ENCODE peak calls at places on chromosomes 6 and 20, in eight cellular contexts. A is fibroblast of lung, C is RWPE2, M is brain microvascular endothelial cell, H is thoracic aorta, B is BE2C, Y is PC-3, R is sigmoid colon. W is an unnamed sample.

GRCh38 chr20:54067606-54068174 is 2.7 kb downstream of the BCAS1 start:
- DNase-seq in A (peak; percentile 76), C (peak; percentile 95), M (no peak), H (no peak), B (peak; percentile 51), Y (peak; percentile 100), R (no peak), W (no peak)

GRCh38 chr6:134345780-134346179 is 27.9 kb upstream of the SGK1 start:
- DNase-seq in A (no peak), C (no peak), M (no peak), H (no peak), B (no peak), Y (no peak), R (no peak), W (peak; percentile 30)

GRCh38 chr20:5342031-5342430 is 25.3 kb upstream of the PROKR2 start:
- DNase-seq in A (no peak), C (no peak), M (no peak), H (no peak), B (no peak), Y (no peak), R (no peak), W (no peak)

GRCh38 chr20:51338692-51339440 is 203.7 kb downstream of the NFATC2 start:
- DNase-seq in A (peak; percentile 90), C (peak; percentile 62), M (peak; percentile 95), H (no peak), B (no peak), Y (peak; percentile 33), R (no peak), W (no peak)

GRCh38 chr20:49786671-49787370 is 25.8 kb upstream of the SLC9A8 start:
- DNase-seq in A (no peak), C (no peak), M (peak; percentile 10), H (no peak), B (no peak), Y (peak; percentile 63), R (no peak), W (no peak)

GRCh38 chr6:147806697-147807096 is 298.2 kb downstream of the SAMD5 start:
- DNase-seq in A (no peak), C (no peak), M (no peak), H (no peak), B (no peak), Y (no peak), R (no peak), W (no peak)

GRCh38 chr20:19758888-19759331 is 852 bp downstream of the RIN2 start:
- DNase-seq in A (peak; percentile 31), C (no peak), M (no peak), H (peak; percentile 12), B (no peak), Y (peak; percentile 57), R (peak; percentile 83), W (peak; percentile 76)

GRCh38 chr6:47524136-47524840 is 46.7 kb downstream of the CD2AP start:
- DNase-seq in A (peak; percentile 73), C (no peak), M (peak; percentile 10), H (no peak), B (no peak), Y (no peak), R (no peak), W (no peak)

DNA sequence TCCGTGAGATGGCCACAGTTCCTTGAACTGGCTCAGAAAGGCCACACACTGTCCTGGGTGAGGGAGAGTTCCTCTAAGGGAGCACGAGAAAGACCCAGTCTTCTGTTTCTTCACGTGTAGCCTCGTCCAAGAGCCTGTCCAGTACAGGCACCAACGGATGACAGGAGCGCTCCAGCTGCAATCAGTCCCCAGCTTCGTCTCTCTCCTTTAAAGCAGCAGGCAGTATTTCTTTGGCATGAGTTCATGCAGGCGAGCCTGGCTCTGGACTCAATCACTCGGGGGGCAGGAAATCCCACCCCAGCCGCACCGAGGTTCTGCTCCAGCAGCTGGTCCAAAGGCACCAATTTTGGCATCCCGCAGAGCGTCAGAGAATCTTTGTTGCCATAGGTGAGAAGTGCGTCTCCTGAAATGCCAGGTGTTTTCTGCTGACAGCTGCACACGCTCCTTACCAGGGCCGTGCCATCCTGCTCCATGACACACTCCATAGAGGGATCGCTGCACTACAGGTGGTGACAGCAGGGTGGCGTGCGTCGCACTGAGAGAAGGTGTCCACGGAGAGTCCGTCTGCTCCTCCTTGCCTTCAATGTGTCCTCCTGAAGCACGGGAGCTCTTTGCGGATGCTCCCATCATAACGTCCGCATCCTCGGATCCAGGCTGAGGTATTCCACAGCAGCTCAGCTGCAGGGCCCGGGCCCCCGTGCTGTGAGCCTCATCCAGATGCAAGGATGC is 59.6 kb upstream of the AFDN start:
- DNase-seq in A (no peak), C (no peak), M (no peak), H (no peak), B (peak; percentile 52), Y (no peak), R (peak; percentile 57), W (no peak)
- TF ChIP-seq CTCF in A (no peak), C (no peak), M (no peak), H (no peak), B (peak; percentile 55), Y (no peak), R (no peak), W (no peak)

GRCh38 chr6:39911513-39912125 is 22.6 kb downstream of the MOCS1 start:
- DNase-seq in A (no peak), C (no peak), M (no peak), H (no peak), B (no peak), Y (no peak), R (no peak), W (no peak)
- TF ChIP-seq CTCF in A (no peak), C (no peak), M (no peak), H (no peak), B (no peak), Y (no peak), R (no peak), W (no peak)

GRCh38 chr6:142945071-142945445 is at the start of gene HIVEP2:
- DNase-seq in A (peak; percentile 88), C (peak; percentile 90), M (peak; percentile 88), H (peak; percentile 56), B (peak; percentile 50), Y (peak; percentile 76), R (peak; percentile 96), W (peak; percentile 93)

GRCh38 chr6:142946181-142946923 is 1.4 kb upstream of the HIVEP2 start:
- DNase-seq in A (peak; percentile 98), C (peak; percentile 99), M (peak; percentile 98), H (peak; percentile 95), B (peak; percentile 80), Y (peak; percentile 96), R (peak; percentile 100), W (peak; percentile 98)

GRCh38 chr6:142947702-142948480 is 2.9 kb upstream of the HIVEP2 start:
- DNase-seq in A (no peak), C (no peak), M (no peak), H (no peak), B (no peak), Y (peak; percentile 76), R (no peak), W (no peak)

GRCh38 chr6:142945446-142946180 is 637 bp upstream of the HIVEP2 start:
- DNase-seq in A (no peak), C (peak; percentile 72), M (peak; percentile 37), H (no peak), B (peak; percentile 34), Y (no peak), R (no peak), W (no peak)

GRCh38 chr6:142946924-142947701 is 2.1 kb upstream of the HIVEP2 start:
- DNase-seq in A (peak; percentile 78), C (peak; percentile 83), M (peak; percentile 77), H (peak; percentile 32), B (peak; percentile 10), Y (peak; percentile 34), R (peak; percentile 92), W (peak; percentile 92)
- TF ChIP-seq CTCF in A (no peak), C (no peak), M (no peak), H (no peak), B (no peak), Y (no peak), R (no peak), W (no peak)

DNA sequence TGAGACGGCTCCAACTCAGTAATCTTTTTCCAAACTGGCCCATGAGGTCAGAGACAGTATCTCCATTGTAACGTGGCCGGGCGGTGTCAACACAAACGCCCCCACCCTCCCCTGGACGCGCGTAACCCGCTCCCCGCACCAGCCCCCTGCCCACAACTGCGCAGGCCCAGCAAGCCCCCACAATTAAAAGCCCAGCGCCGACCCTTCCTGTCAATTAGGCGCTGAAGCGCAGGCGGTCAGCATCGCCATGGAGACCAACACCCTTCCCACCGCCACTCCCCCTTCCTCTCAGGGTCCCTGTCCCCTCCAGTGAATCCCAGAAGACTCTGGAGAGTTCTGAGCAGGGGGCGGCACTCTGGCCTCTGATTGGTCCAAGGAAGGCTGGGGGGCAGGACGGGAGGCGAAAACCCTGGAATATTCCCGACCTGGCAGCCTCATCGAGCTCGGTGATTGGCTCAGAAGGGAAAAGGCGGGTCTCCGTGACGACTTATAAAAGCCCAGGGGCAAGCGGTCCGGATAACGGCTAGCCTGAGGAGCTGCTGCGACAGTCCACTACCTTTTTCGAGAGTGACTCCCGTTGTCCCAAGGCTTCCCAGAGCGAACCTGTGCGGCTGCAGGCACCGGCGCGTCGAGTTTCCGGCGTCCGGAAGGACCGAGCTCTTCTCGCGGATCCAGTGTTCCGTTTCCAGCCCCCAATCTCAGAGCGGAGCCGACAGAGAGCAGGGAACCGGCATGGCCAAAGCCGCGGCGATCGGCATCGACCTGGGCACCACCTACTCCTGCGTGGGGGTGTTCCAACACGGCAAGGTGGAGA is at the start of the genes HSPA1A and HSPA1L:
- DNase-seq in A (peak; percentile 95), C (peak; percentile 93), M (peak; percentile 97), H (peak; percentile 80), B (peak; percentile 96), Y (peak; percentile 98), R (peak; percentile 99), W (peak; percentile 93)
- TF ChIP-seq CTCF in A (no peak), C (no peak), M (no peak), H (no peak), B (no peak), Y (no peak), R (no peak), W (no peak)

GRCh38 chr20:22285555-22285954 is 298.8 kb downstream of the FOXA2 start:
- DNase-seq in A (no peak), C (no peak), M (no peak), H (no peak), B (no peak), Y (no peak), R (no peak), W (no peak)
- TF ChIP-seq CTCF in A (no peak), C (no peak), M (no peak), H (no peak), B (no peak), Y (peak; percentile 20), R (no peak), W (no peak)

W was measured in tibial artery.